ENCODE peak calls at places on chromosomes 5 and 9, in five cellular contexts. One of them, this sample, is unnamed.

GRCh38 chr5:172902497-172903472 is 56.4 kb upstream of the RPL26L1 start:
- DNase-seq in sigmoid colon: peak; percentile 97
- DNase-seq in stomach: peak; percentile 76
- DNase-seq in lower lobe of right lung: peak; percentile 91
- DNase-seq in PC-9: peak; percentile 97
- DNase-seq in this sample: peak; percentile 86

GRCh38 chr5:137730331-137730730 is 5.6 kb downstream of the KLHL3 start:
- DNase-seq in sigmoid colon: no peak
- DNase-seq in stomach: no peak
- DNase-seq in lower lobe of right lung: no peak
- DNase-seq in PC-9: no peak
- DNase-seq in this sample: no peak

GRCh38 chr5:89211836-89212235 is 328.9 kb upstream of the MEF2C start:
- DNase-seq in sigmoid colon: no peak
- DNase-seq in stomach: no peak
- DNase-seq in lower lobe of right lung: no peak
- DNase-seq in PC-9: no peak
- DNase-seq in this sample: no peak

GRCh38 chr9:134356496-134357470 is 30.5 kb downstream of the RXRA start:
- DNase-seq in sigmoid colon: no peak
- DNase-seq in stomach: peak; percentile 79
- DNase-seq in lower lobe of right lung: peak; percentile 84
- DNase-seq in PC-9: peak; percentile 93
- DNase-seq in this sample: no peak

GRCh38 chr9:88605500-88606172 is 70.7 kb downstream of the NXNL2 start:
- DNase-seq in sigmoid colon: no peak
- DNase-seq in stomach: no peak
- DNase-seq in lower lobe of right lung: no peak
- DNase-seq in PC-9: no peak
- DNase-seq in this sample: no peak

GRCh38 chr9:88706193-88707112 is 171.5 kb downstream of the NXNL2 start:
- DNase-seq in sigmoid colon: no peak
- DNase-seq in stomach: no peak
- DNase-seq in lower lobe of right lung: peak; percentile 55
- DNase-seq in PC-9: no peak
- DNase-seq in this sample: peak; percentile 30

GRCh38 chr5:122515709-122516431 is 203.8 kb downstream of the SNCAIP start:
- DNase-seq in sigmoid colon: peak; percentile 67
- DNase-seq in stomach: peak; percentile 32
- DNase-seq in lower lobe of right lung: no peak
- DNase-seq in PC-9: peak; percentile 59
- DNase-seq in this sample: no peak

GRCh38 chr9:94758844-94759243 is 32.3 kb downstream of the AOPEP start:
- DNase-seq in sigmoid colon: no peak
- DNase-seq in stomach: no peak
- DNase-seq in lower lobe of right lung: no peak
- DNase-seq in PC-9: no peak
- DNase-seq in this sample: no peak

GRCh38 chr9:130329061-130329460 is 63.5 kb downstream of the HMCN2 start:
- DNase-seq in sigmoid colon: no peak
- DNase-seq in stomach: no peak
- DNase-seq in lower lobe of right lung: no peak
- DNase-seq in PC-9: no peak
- DNase-seq in this sample: no peak
- H3K4me3 ChIP-seq in sigmoid colon: no peak overlapping the region
- H3K4me3 ChIP-seq in stomach: no peak overlapping the region
- H3K4me3 ChIP-seq in lower lobe of right lung: no peak overlapping the region
- H3K4me3 ChIP-seq in PC-9: no peak overlapping the region
- H3K4me3 ChIP-seq in this sample: no peak overlapping the region

GRCh38 chr9:27572918-27573698 is at the start of gene C9orf72:
- DNase-seq in sigmoid colon: peak; percentile 89
- DNase-seq in stomach: peak; percentile 84
- DNase-seq in lower lobe of right lung: peak; percentile 87
- DNase-seq in PC-9: no peak
- DNase-seq in this sample: peak; percentile 77

GRCh38 chr9:27572566-27572917 is 739 bp downstream of the C9orf72 start:
- DNase-seq in sigmoid colon: peak; percentile 81
- DNase-seq in stomach: peak; percentile 57
- DNase-seq in lower lobe of right lung: no peak
- DNase-seq in PC-9: peak; percentile 74
- DNase-seq in this sample: peak; percentile 85

GRCh38 chr9:27573699-27574265 is 501 bp upstream of the C9orf72 start:
- DNase-seq in sigmoid colon: peak; percentile 99
- DNase-seq in stomach: peak; percentile 98
- DNase-seq in lower lobe of right lung: peak; percentile 98
- DNase-seq in PC-9: peak; percentile 93
- DNase-seq in this sample: peak; percentile 98

GRCh38 chr9:27569406-27569805 is 3.9 kb downstream of the C9orf72 start:
- DNase-seq in sigmoid colon: no peak
- DNase-seq in stomach: no peak
- DNase-seq in lower lobe of right lung: no peak
- DNase-seq in PC-9: peak; percentile 74
- DNase-seq in this sample: no peak

GRCh38 chr9:27572036-27572435 is 1.2 kb downstream of the C9orf72 start:
- DNase-seq in sigmoid colon: no peak
- DNase-seq in stomach: no peak
- DNase-seq in lower lobe of right lung: no peak
- DNase-seq in PC-9: no peak
- DNase-seq in this sample: no peak
- H3K4me3 ChIP-seq in sigmoid colon: peak overlapping the region; percentile 75
- H3K4me3 ChIP-seq in stomach: peak overlapping the region; percentile 80
- H3K4me3 ChIP-seq in lower lobe of right lung: peak overlapping the region; percentile 78
- H3K4me3 ChIP-seq in PC-9: peak overlapping the region; percentile 62
- H3K4me3 ChIP-seq in this sample: peak overlapping the region; percentile 81

GRCh38 chr9:136713555-136713949 is 1.2 kb downstream of the DIPK1B start:
- DNase-seq in sigmoid colon: no peak
- DNase-seq in stomach: no peak
- DNase-seq in lower lobe of right lung: no peak
- DNase-seq in PC-9: no peak
- DNase-seq in this sample: no peak
- H3K4me3 ChIP-seq in sigmoid colon: peak overlapping the region; percentile 70
- H3K4me3 ChIP-seq in stomach: no peak overlapping the region
- H3K4me3 ChIP-seq in lower lobe of right lung: peak overlapping the region; percentile 56
- H3K4me3 ChIP-seq in PC-9: peak overlapping the region; percentile 68
- H3K4me3 ChIP-seq in this sample: peak overlapping the region; percentile 59

GRCh38 chr5:35974570-35974969 is 16.6 kb downstream of the UGT3A1 start:
- DNase-seq in sigmoid colon: no peak
- DNase-seq in stomach: no peak
- DNase-seq in lower lobe of right lung: no peak
- DNase-seq in PC-9: no peak
- DNase-seq in this sample: no peak

GRCh38 chr5:35979694-35980093 is 11.5 kb downstream of the UGT3A1 start:
- DNase-seq in sigmoid colon: no peak
- DNase-seq in stomach: no peak
- DNase-seq in lower lobe of right lung: no peak
- DNase-seq in PC-9: peak; percentile 26
- DNase-seq in this sample: no peak
- H3K4me3 ChIP-seq in sigmoid colon: no peak overlapping the region
- H3K4me3 ChIP-seq in stomach: no peak overlapping the region
- H3K4me3 ChIP-seq in lower lobe of right lung: no peak overlapping the region
- H3K4me3 ChIP-seq in PC-9: no peak overlapping the region
- H3K4me3 ChIP-seq in this sample: no peak overlapping the region

DNA sequence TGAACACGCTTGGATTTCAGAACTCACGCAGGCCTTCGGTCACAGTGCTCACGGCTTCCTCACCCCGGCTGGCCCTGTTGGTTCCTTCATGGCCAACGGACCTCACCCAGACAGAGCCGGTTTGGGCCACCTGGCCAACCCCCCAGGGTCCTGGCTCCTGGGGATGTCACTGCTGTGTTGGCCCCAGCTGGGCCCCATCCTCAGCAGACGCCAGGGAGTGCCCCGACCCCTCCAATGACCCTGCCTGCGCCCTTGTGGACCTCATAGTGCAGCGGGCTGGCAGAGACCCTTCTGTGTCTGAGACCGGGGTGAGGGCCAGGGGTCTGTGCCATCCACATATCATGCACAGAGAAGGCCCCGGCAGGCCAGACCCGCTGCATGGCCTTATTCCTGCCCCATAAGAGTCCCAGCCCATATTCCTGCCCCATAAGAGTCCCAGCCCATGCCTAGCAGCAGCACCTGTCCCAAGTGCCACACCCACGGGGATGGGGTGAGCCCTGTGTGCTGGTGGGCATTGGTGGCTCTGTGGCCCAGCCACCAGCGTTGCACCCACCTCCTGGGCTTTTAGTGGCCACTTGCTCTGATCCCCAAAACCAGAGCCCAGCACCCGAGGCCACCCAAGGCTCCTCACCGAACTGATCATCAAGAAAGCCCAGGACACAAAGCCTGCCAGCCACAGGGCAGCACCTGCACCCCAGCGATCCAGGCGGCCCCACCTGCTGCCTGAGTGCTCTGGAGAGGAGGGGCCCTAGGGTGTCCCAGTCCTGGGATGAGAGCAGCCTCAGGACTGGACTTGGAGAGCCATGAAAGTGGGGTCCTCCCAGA is 1.3 kb upstream of the LPCAT1 start:
- DNase-seq in sigmoid colon: peak; percentile 64
- DNase-seq in stomach: peak; percentile 23
- DNase-seq in lower lobe of right lung: peak; percentile 49
- DNase-seq in PC-9: no peak
- DNase-seq in this sample: peak; percentile 62
- H3K4me3 ChIP-seq in sigmoid colon: no peak overlapping the region
- H3K4me3 ChIP-seq in stomach: no peak overlapping the region
- H3K4me3 ChIP-seq in lower lobe of right lung: peak overlapping the region; percentile 68
- H3K4me3 ChIP-seq in PC-9: no peak overlapping the region
- H3K4me3 ChIP-seq in this sample: no peak overlapping the region

DNA sequence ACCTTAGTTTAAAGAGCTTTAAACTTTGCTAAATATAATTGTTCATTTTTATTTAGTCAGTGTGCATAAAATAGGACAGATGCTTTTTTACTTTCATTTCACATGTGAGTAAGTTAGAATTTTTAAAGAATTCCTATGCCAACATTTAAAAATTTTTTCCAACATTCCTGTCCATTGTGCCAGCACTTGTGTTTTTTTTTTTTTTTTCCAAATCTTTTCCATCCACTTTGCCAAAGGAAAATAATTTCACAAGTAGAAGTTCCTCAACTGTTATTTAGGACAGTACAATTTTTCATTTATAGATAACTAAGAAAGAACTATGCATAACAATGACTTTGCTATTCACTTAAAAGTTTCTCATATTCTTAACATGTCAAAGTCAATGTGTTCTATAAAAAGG is 189.5 kb downstream of the ADAMTS6 start:
- DNase-seq in sigmoid colon: no peak
- DNase-seq in stomach: no peak
- DNase-seq in lower lobe of right lung: no peak
- DNase-seq in PC-9: no peak
- DNase-seq in this sample: no peak
- H3K4me3 ChIP-seq in sigmoid colon: no peak overlapping the region
- H3K4me3 ChIP-seq in stomach: no peak overlapping the region
- H3K4me3 ChIP-seq in lower lobe of right lung: no peak overlapping the region
- H3K4me3 ChIP-seq in PC-9: no peak overlapping the region
- H3K4me3 ChIP-seq in this sample: no peak overlapping the region

GRCh38 chr5:141874262-141874964 is 3.8 kb downstream of the PCDH1 start:
- DNase-seq in sigmoid colon: no peak
- DNase-seq in stomach: peak; percentile 72
- DNase-seq in lower lobe of right lung: no peak
- DNase-seq in PC-9: no peak
- DNase-seq in this sample: no peak
- H3K4me3 ChIP-seq in sigmoid colon: peak overlapping the region; percentile 64
- H3K4me3 ChIP-seq in stomach: no peak overlapping the region
- H3K4me3 ChIP-seq in lower lobe of right lung: peak overlapping the region; percentile 77
- H3K4me3 ChIP-seq in PC-9: peak overlapping the region; percentile 99
- H3K4me3 ChIP-seq in this sample: peak overlapping the region; percentile 79

DNA sequence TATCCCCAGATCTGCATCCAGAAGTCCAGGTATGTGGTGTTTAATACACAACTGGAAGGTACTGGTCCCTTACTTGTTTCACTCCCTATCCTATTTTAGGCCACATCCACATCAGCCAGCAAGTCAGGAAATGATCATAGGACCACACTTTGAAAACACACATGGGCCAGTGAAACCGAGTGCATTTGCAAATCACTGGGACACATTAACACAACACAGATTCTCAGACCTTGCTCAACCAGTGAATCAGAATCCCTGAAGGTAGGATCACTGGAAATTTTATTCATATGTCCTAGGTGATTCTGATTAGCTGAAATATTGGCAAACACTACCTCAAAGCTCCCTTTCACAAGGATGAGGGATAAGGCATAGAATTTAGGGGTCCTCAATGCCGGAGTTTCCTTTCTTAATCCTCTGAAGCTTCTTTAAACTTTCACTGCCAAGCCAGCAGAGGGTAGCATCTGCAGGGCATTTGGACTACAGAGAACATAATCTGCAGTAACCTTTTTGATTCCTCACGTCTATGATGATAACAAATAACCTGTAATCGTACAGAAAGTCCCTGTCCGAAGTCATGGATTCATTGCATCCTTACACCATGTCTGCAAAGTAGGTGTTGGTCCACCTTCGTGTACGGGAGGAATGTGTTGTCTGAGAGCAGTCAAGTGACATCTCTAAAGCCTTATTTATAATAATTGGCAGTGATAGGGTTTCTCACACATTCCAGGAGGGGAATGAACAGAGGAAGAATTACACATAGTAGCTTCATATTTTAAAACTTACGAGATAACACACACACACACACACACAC is 11.0 kb upstream of the ABLIM3 start:
- DNase-seq in sigmoid colon: no peak
- DNase-seq in stomach: no peak
- DNase-seq in lower lobe of right lung: no peak
- DNase-seq in PC-9: no peak
- DNase-seq in this sample: no peak
- H3K4me3 ChIP-seq in sigmoid colon: no peak overlapping the region
- H3K4me3 ChIP-seq in stomach: no peak overlapping the region
- H3K4me3 ChIP-seq in lower lobe of right lung: no peak overlapping the region
- H3K4me3 ChIP-seq in PC-9: no peak overlapping the region
- H3K4me3 ChIP-seq in this sample: no peak overlapping the region

DNA sequence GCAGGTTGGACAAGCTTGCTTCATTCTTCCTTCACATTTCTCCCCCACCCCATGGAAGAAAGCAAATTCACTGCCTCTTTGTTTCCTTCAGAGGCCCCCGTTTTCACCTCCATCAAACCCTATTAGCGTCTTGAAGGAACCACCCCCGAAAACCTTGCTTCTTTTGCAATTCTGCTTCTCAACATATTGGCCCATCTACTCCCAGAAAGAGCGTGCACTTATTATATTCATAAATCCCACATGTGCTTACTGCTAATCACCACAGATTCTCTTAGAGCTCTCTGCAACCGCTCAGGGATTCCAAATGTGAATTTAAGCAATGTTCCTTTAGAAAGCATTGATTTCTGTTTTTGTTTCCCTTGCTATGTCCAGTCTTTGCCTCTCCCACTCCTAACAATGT is 1.1 kb downstream of the F2RL2 start:
- DNase-seq in sigmoid colon: no peak
- DNase-seq in stomach: no peak
- DNase-seq in lower lobe of right lung: no peak
- DNase-seq in PC-9: no peak
- DNase-seq in this sample: no peak
- H3K4me3 ChIP-seq in sigmoid colon: peak overlapping the region; percentile 16
- H3K4me3 ChIP-seq in stomach: no peak overlapping the region
- H3K4me3 ChIP-seq in lower lobe of right lung: no peak overlapping the region
- H3K4me3 ChIP-seq in PC-9: no peak overlapping the region
- H3K4me3 ChIP-seq in this sample: no peak overlapping the region

This sample was measured in upper lobe of left lung.